ENCODE peak calls at places on chromosomes 5 and 9, in eight cellular contexts. Q is suprapubic skin, N is colonic mucosa, K is ascending aorta, R is heart right ventricle, B is endothelial cell of umbilical vein, F is stomach, X is trophoblast cell. A is an unnamed sample. For H3K4me1, the result is how much of the 10 kb centered on the place peaks cover.

GRCh38 chr9:4048441-4048840 is 251.4 kb downstream of the GLIS3 start:
- DNase-seq in Q (no peak), N (no peak), K (no peak), R (no peak), B (peak), F (no peak), X (peak), A (no peak)

GRCh38 chr9:93940951-93941350 is 14.2 kb downstream of the BARX1 start:
- DNase-seq in Q (no peak), N (no peak), K (no peak), R (no peak), B (no peak), F (no peak), X (no peak), A (no peak)

GRCh38 chr9:133184971-133185370 is 21.3 kb upstream of the GBGT1 start:
- DNase-seq in Q (peak), N (peak), K (no peak), R (no peak), B (peak), F (peak), X (peak), A (no peak)

GRCh38 chr9:85215936-85216335 is 525.8 kb downstream of the AGTPBP1 start:
- DNase-seq in Q (no peak), N (no peak), K (no peak), R (no peak), B (no peak), F (no peak), X (no peak), A (no peak)

GRCh38 chr5:126492939-126493338 is 69.7 kb downstream of the GRAMD2B start:
- DNase-seq in Q (no peak), N (no peak), K (no peak), R (no peak), B (no peak), F (no peak), X (peak), A (no peak)

GRCh38 chr5:129459485-129460120 is 495 bp upstream of the ADAMTS19 start:
- DNase-seq in Q (no peak), N (peak), K (peak), R (peak), B (peak), F (no peak), X (peak), A (no peak)

GRCh38 chr9:121636411-121636865 is 15.0 kb upstream of the DAB2IP start:
- DNase-seq in Q (no peak), N (no peak), K (no peak), R (no peak), B (peak), F (no peak), X (no peak), A (peak)

GRCh38 chr9:16202913-16203734 is 650.3 kb downstream of the CCDC171 start:
- DNase-seq in Q (no peak), N (no peak), K (no peak), R (no peak), B (peak), F (no peak), X (peak), A (peak)

GRCh38 chr9:112754578-112754977 is 4.0 kb downstream of the SNX30 start:
- DNase-seq in Q (no peak), N (no peak), K (no peak), R (no peak), B (no peak), F (no peak), X (no peak), A (peak)

GRCh38 chr9:112863781-112864180 is 26.9 kb downstream of the SLC46A2 start:
- DNase-seq in Q (no peak), N (no peak), K (no peak), R (no peak), B (no peak), F (no peak), X (no peak), A (no peak)

GRCh38 chr9:31588756-31589155 is 795.7 kb upstream of the ACO1 start:
- DNase-seq in Q (no peak), N (no peak), K (no peak), R (no peak), B (no peak), F (no peak), X (no peak), A (no peak)

GRCh38 chr5:133750356-133750755 is 138.0 kb upstream of the FSTL4 start:
- DNase-seq in Q (no peak), N (no peak), K (peak), R (no peak), B (no peak), F (no peak), X (no peak), A (no peak)

GRCh38 chr9:31776471-31776870 is 608.0 kb upstream of the ACO1 start:
- DNase-seq in Q (no peak), N (no peak), K (no peak), R (no peak), B (peak), F (peak), X (no peak), A (no peak)

GRCh38 chr5:135578305-135578684 is 496 bp downstream of the CXCL14 start:
- DNase-seq in Q (no peak), N (no peak), K (no peak), R (no peak), B (no peak), F (no peak), X (no peak), A (no peak)

GRCh38 chr5:149747833-149748366 is 17.8 kb downstream of the PPARGC1B start:
- DNase-seq in Q (no peak), N (no peak), K (no peak), R (no peak), B (no peak), F (no peak), X (peak), A (no peak)

GRCh38 chr9:87601175-87601574 is 103.5 kb downstream of the DAPK1 start:
- DNase-seq in Q (no peak), N (peak), K (no peak), R (no peak), B (no peak), F (peak), X (peak), A (no peak)

GRCh38 chr5:176748073-176748966 is 62.0 kb upstream of the UNC5A start:
- DNase-seq in Q (peak), N (no peak), K (peak), R (no peak), B (no peak), F (no peak), X (no peak), A (no peak)

GRCh38 chr9:14935917-14936316 is 25.7 kb upstream of the FREM1 start:
- DNase-seq in Q (no peak), N (no peak), K (no peak), R (no peak), B (no peak), F (no peak), X (no peak), A (no peak)

GRCh38 chr9:34123682-34124081 is 2.8 kb downstream of the DCAF12 start:
- DNase-seq in Q (no peak), N (peak), K (peak), R (no peak), B (no peak), F (peak), X (peak), A (no peak)

GRCh38 chr9:124274738-124275137 is 17.0 kb downstream of the NEK6 start:
- DNase-seq in Q (no peak), N (no peak), K (no peak), R (no peak), B (no peak), F (no peak), X (no peak), A (no peak)

GRCh38 chr9:124279531-124280175 is 21.9 kb downstream of the NEK6 start:
- DNase-seq in Q (no peak), N (no peak), K (no peak), R (no peak), B (no peak), F (no peak), X (peak), A (peak)

GRCh38 chr9:124280176-124280691 is 22.5 kb downstream of the NEK6 start:
- DNase-seq in Q (no peak), N (no peak), K (peak), R (no peak), B (peak), F (no peak), X (no peak), A (no peak)

GRCh38 chr9:124277420-124277819 is 19.7 kb downstream of the NEK6 start:
- DNase-seq in Q (no peak), N (no peak), K (no peak), R (no peak), B (no peak), F (no peak), X (peak), A (no peak)

DNA sequence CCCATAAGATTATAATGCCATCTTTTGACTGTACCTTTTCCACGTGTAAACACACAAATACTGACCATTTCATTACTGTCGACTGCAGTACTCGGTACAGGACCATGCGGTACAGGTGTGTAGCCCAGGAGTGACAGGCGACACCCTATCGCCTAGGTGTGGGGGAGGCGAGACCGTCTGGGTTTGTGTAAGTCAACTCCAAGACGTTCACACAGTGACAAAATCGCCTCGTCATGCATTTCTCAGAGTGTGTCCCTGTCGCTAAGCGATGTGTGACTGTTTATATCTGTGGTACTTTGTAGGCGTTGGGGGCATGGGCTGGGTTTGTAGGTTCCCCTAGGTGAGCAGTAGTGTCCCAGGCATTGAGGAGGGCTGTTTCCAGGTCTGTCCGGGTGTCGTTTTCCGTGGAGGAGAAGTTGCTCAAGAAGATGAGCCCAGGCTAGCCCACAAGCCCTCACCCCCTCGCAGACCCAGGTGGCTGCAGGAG is 20.3 kb downstream of the NEK6 start:
- DNase-seq in Q (no peak), N (no peak), K (no peak), R (no peak), B (no peak), F (no peak), X (peak), A (no peak)
- H3K4me1 ChIP-seq in Q (half or more), N (under half), K (under half), R (half or more), B (half or more), F (half or more), X (under half), A (under half)

GRCh38 chr5:172722309-172722815 is 48.6 kb downstream of the DUSP1 start:
- DNase-seq in Q (no peak), N (no peak), K (no peak), R (no peak), B (no peak), F (no peak), X (peak), A (no peak)
- H3K4me1 ChIP-seq in Q (under half), N (under half), K (under half), R (under half), B (under half), F (under half), X (under half), A (under half)

DNA sequence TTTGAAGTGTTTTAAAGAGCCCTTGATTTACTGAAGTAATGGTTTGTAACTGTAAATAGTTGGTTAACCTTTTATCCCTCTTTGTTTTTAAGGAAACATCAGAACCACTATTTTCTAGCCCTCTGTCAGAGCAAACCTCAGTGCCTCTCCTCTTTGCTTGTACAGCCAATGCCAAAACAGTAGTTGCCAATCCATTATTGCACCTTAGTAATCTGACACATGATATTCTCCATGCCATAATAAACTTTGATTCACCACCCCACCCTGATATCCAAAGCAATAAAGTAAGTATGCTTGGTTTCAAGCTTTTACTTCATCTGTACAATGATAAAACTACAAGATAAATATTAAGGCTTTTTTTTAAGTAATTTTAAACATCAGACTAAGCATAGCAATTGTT is 100.8 kb downstream of the DMXL1 start:
- DNase-seq in Q (no peak), N (no peak), K (no peak), R (no peak), B (no peak), F (no peak), X (no peak), A (no peak)
- H3K4me1 ChIP-seq in Q (under half), N (under half), K (under half), R (under half), B (under half), F (under half), X (under half), A (under half)

GRCh38 chr5:6675784-6676499 is 37.3 kb upstream of the TENT4A start:
- DNase-seq in Q (no peak), N (no peak), K (no peak), R (no peak), B (no peak), F (no peak), X (no peak), A (no peak)
- H3K4me1 ChIP-seq in Q (under half), N (under half), K (under half), R (under half), B (under half), F (under half), X (under half), A (under half)

DNA sequence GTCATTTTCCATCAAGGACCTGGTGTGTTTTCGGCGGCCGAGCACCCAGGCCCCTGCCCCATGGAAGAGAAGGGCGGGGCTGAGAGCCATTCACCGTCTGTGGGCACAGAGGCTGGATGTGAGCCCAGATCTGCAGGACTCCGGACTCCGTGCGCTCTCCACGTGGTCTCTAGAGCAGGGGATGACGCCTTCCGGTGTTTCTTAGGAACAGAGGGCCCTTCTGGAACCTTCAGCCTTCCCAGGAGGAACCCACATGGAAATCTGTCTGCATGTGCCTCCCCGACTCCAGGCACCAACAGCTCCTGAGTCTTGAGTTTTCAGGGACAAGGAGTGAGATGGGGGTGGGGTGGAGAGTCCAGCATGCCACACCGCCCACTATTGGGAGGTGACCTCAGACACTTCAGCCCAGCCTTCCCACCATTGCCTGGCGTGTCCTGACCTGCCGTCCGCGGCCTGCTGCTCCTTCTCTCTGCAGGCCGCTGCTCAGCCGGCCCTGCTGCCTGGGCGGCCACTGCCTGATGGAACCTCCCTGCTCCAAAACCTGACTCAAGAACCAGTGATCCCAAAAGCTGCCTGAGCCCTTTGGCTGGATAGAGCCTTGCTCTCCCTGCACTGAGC is 2.4 kb upstream of the RXRA start:
- DNase-seq in Q (no peak), N (peak), K (peak), R (peak), B (no peak), F (peak), X (no peak), A (peak)
- H3K4me1 ChIP-seq in Q (under half), N (under half), K (under half), R (under half), B (under half), F (half or more), X (half or more), A (under half)

DNA sequence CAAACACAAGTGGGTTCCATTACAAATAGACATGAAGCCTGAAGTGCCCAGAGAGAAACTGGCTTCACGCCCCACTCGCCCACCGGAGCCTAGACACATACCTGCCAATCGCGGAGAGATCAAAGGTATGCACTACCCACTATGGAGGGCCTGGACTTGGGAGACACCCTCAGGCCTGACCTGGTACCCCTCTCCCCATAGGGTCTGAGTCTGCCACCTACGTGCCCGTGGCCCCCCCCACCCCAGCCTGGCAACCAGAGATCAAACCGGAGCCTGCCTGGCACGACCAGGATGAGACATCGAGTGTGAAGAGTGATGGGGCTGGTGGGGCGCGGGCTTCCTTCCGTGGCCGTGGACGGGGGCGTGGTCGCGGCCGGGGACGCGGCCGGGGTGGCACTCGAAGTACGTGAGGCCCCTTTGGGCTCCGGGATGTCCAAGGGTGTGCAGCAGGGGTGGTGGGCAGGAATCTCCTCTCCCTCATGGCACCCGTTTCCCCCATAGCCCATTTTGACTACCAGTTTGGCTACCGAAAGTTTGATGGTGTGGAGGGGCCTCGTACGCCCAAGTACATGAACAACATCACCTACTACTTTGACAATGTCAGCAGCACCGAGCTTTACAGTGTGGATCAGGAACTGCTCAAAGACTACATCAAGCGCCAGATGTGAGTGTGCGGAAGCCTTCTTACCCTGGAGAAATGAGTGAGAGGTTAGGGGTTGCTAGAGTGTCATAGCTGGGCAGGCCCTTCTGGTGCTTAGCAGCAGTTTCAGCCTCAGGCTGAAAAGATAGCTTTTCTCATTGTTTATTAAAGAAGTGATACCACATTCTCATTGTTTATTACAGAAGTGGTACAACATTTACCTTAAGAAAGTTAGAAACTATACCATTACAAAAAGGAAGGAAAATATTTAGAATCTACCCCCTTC is 38.7 kb downstream of the LARP1 start:
- DNase-seq in Q (no peak), N (no peak), K (no peak), R (no peak), B (peak), F (no peak), X (peak), A (no peak)
- H3K4me1 ChIP-seq in Q (under half), N (under half), K (under half), R (under half), B (under half), F (under half), X (under half), A (under half)